ENCODE peak calls at places on chromosomes 6 and 20, in eight cellular contexts. G is ELR; Z is activated T-cell treated with anti-CD3 and anti-CD28 coated beads for 1 hour; I is stimulated activated naive CD8-positive, alpha-beta T cell treated with anti-CD3 and anti-CD28 coated beads, Interleukin-15, Interleukin-2, amounts not matched to agents 100 U/mL and 50 U/mL, for 24 hours; V is suprapubic skin; X is left ventricle myocardium superior; K is CD8-positive, alpha-beta memory T cell; U is T-cell. R is an unnamed sample.

GRCh38 chr6:13302751-13303667 is 25.3 kb downstream of the TBC1D7 start:
- DNase-seq in Z (no peak), G (peak; percentile 99), X (peak; percentile 42), V (peak; percentile 88), I (peak; percentile 58), U (no peak), K (peak; percentile 12), R (peak; percentile 92)

GRCh38 chr6:169701218-169701952 is 444 bp downstream of the WDR27 start:
- DNase-seq in X (no peak), U (no peak), K (no peak), Z (no peak), V (no peak), I (peak; percentile 17), G (peak; percentile 41), R (no peak)

GRCh38 chr6:91464201-91464600 is 877.3 kb upstream of the MAP3K7 start:
- DNase-seq in G (no peak), X (no peak), K (no peak), V (no peak), I (no peak), U (no peak), Z (no peak), R (no peak)

GRCh38 chr6:37362101-37362823 is 8.5 kb downstream of the RNF8 start:
- DNase-seq in V (no peak), X (no peak), Z (no peak), I (no peak), G (no peak), U (no peak), K (no peak), R (no peak)

GRCh38 chr6:81773887-81774286 is 21.4 kb upstream of the TENT5A start:
- DNase-seq in V (no peak), U (no peak), G (no peak), I (no peak), Z (no peak), X (no peak), K (no peak), R (no peak)

GRCh38 chr6:29925341-29926080 is 16.8 kb upstream of the HLA-A start:
- DNase-seq in K (no peak), V (no peak), X (no peak), Z (no peak), G (no peak), U (no peak), I (no peak), R (no peak)

GRCh38 chr20:25071722-25072121 is 10.2 kb downstream of the VSX1 start:
- DNase-seq in Z (no peak), U (no peak), V (no peak), G (no peak), K (no peak), X (no peak), I (no peak), R (no peak)

GRCh38 chr20:48131581-48131980 is 346.3 kb upstream of the SULF2 start:
- DNase-seq in I (no peak), G (no peak), Z (no peak), K (no peak), V (no peak), U (no peak), X (no peak), R (no peak)

GRCh38 chr6:144265061-144265357 is 20.1 kb upstream of the UTRN start:
- DNase-seq in K (no peak), I (no peak), U (no peak), Z (no peak), G (peak; percentile 49), X (no peak), V (no peak), R (no peak)

GRCh38 chr6:17600527-17601388 is 656 bp downstream of the FAM8A1 start:
- DNase-seq in G (peak; percentile 57), U (peak; percentile 29), X (peak; percentile 73), I (peak; percentile 57), K (peak; percentile 28), Z (peak; percentile 29), V (peak; percentile 75), R (no peak)

GRCh38 chr6:33193619-33194018 is 1.4 kb upstream of the COL11A2 start:
- DNase-seq in G (no peak), K (no peak), X (no peak), Z (no peak), V (no peak), U (no peak), I (no peak), R (no peak)

GRCh38 chr6:142845624-142846458 is 99.1 kb downstream of the HIVEP2 start:
- DNase-seq in U (peak; percentile 59), G (peak; percentile 87), Z (peak; percentile 41), X (peak; percentile 96), I (peak; percentile 40), V (peak; percentile 84), K (peak; percentile 40), R (no peak)

GRCh38 chr20:17859616-17860232 is 108.9 kb downstream of the SNX5 start:
- DNase-seq in Z (no peak), X (peak; percentile 58), I (peak; percentile 51), K (peak; percentile 32), V (no peak), U (no peak), G (no peak), R (no peak)

GRCh38 chr6:23659125-23659524 is 466.9 kb upstream of the NRSN1 start:
- DNase-seq in U (no peak), Z (no peak), X (no peak), G (no peak), V (no peak), I (no peak), K (no peak), R (no peak)

GRCh38 chr6:115221185-115221584 is 839.5 kb downstream of the FRK start:
- DNase-seq in I (no peak), K (no peak), V (no peak), Z (no peak), X (no peak), U (no peak), G (no peak), R (no peak)

GRCh38 chr6:168130683-168131371 is 51.8 kb upstream of the FRMD1 start:
- DNase-seq in X (no peak), I (no peak), U (no peak), K (no peak), G (no peak), Z (no peak), V (peak; percentile 36), R (peak; percentile 83)

GRCh38 chr6:43933111-43933885 is 163.3 kb downstream of the VEGFA start:
- DNase-seq in K (no peak), Z (no peak), G (no peak), I (no peak), V (peak; percentile 44), U (no peak), X (no peak), R (no peak)

GRCh38 chr20:46951405-46951804 is 56.8 kb downstream of the EYA2 start:
- DNase-seq in K (no peak), U (no peak), X (no peak), Z (no peak), I (no peak), V (no peak), G (no peak), R (no peak)

GRCh38 chr6:167232355-167232754 is 58.8 kb upstream of the UNC93A start:
- DNase-seq in G (no peak), U (no peak), I (no peak), K (no peak), Z (no peak), V (no peak), X (no peak), R (no peak)

GRCh38 chr6:162907876-162908481 is 180.2 kb downstream of the PACRG start:
- DNase-seq in I (no peak), Z (no peak), X (no peak), V (no peak), U (no peak), K (no peak), G (peak; percentile 58), R (no peak)

GRCh38 chr20:59634435-59635005 is 30.2 kb downstream of the PHACTR3 start:
- DNase-seq in X (no peak), Z (no peak), U (no peak), K (no peak), I (no peak), V (no peak), G (no peak), R (peak; percentile 82)

GRCh38 chr20:22619272-22619671 is 34.9 kb upstream of the FOXA2 start:
- DNase-seq in X (no peak), G (no peak), Z (no peak), V (no peak), K (no peak), U (no peak), I (no peak), R (peak; percentile 8)

GRCh38 chr20:38831049-38831691 is 25.7 kb downstream of the PPP1R16B start:
- DNase-seq in I (no peak), X (no peak), V (no peak), Z (no peak), K (no peak), G (no peak), U (no peak), R (no peak)

GRCh38 chr6:68689910-68690309 is 54.8 kb downstream of the ADGRB3 start:
- DNase-seq in K (no peak), Z (no peak), G (no peak), V (no peak), I (no peak), X (no peak), U (no peak), R (no peak)

GRCh38 chr6:122609881-122610689 is at the start of gene PKIB:
- DNase-seq in K (no peak), V (peak; percentile 78), G (peak; percentile 88), Z (no peak), U (no peak), I (peak; percentile 58), X (peak; percentile 78), R (no peak)

GRCh38 chr20:21027569-21027968 is 78.6 kb downstream of the LINC00237 start:
- DNase-seq in X (no peak), U (no peak), I (no peak), V (no peak), G (peak; percentile 39), Z (no peak), K (no peak), R (no peak)